ENCODE peak calls at places on chromosomes 3 and 15, in seven cellular contexts. I is stomach, S is breast epithelium, E is GM23338, A is upper lobe of left lung, D is transverse colon, F is endothelial cell of umbilical vein. G is an unnamed sample.

GRCh38 chr3:190444576-190445145 is 5.0 kb downstream of the TMEM207 start:
- DNase-seq in D (no peak), A (no peak), E (no peak), S (no peak), F (no peak), I (no peak), G (no peak)

GRCh38 chr15:95812491-95812890 is 518.0 kb upstream of the NR2F2 start:
- DNase-seq in F (peak), I (no peak), D (no peak), S (no peak), A (no peak), E (no peak), G (no peak)

GRCh38 chr3:56260262-56260661 is 208.0 kb downstream of the ERC2 start:
- DNase-seq in A (no peak), E (peak), I (no peak), F (no peak), D (no peak), S (no peak), G (no peak)

GRCh38 chr3:114651555-114651954 is 357.7 kb downstream of the TIGIT start:
- DNase-seq in S (no peak), E (no peak), D (no peak), F (no peak), I (no peak), A (no peak), G (no peak)

GRCh38 chr15:38069001-38069400 is 134.6 kb downstream of the TMCO5A start:
- DNase-seq in E (no peak), I (peak), D (peak), A (no peak), S (no peak), F (peak), G (peak)

GRCh38 chr3:21573291-21573690 is 177.7 kb downstream of the ZNF385D start:
- DNase-seq in A (no peak), I (no peak), S (no peak), F (no peak), D (no peak), E (no peak), G (no peak)

GRCh38 chr3:78839710-78840109 is 928.1 kb downstream of the ROBO1 start:
- DNase-seq in S (no peak), I (no peak), D (no peak), A (no peak), E (no peak), F (peak), G (no peak)

GRCh38 chr15:84598993-84599392 is 1.8 kb upstream of the ZSCAN2 start:
- DNase-seq in A (no peak), F (peak), S (no peak), E (peak), I (peak), D (peak), G (no peak)

GRCh38 chr15:101027273-101027901 is 108.2 kb downstream of the LRRK1 start:
- DNase-seq in F (no peak), A (peak), D (peak), S (no peak), E (no peak), I (peak), G (no peak)

GRCh38 chr15:28021281-28022039 is 77.7 kb downstream of the OCA2 start:
- DNase-seq in D (peak), I (no peak), S (no peak), A (no peak), E (peak), F (no peak), G (peak)

GRCh38 chr3:120172070-120172469 is 77.8 kb upstream of the GSK3B start:
- DNase-seq in F (no peak), D (no peak), A (no peak), I (no peak), E (no peak), S (no peak), G (no peak)

GRCh38 chr15:34609658-34610057 is 26.2 kb upstream of the GOLGA8B start:
- DNase-seq in E (no peak), F (peak), S (no peak), I (no peak), A (no peak), D (no peak), G (no peak)

DNA sequence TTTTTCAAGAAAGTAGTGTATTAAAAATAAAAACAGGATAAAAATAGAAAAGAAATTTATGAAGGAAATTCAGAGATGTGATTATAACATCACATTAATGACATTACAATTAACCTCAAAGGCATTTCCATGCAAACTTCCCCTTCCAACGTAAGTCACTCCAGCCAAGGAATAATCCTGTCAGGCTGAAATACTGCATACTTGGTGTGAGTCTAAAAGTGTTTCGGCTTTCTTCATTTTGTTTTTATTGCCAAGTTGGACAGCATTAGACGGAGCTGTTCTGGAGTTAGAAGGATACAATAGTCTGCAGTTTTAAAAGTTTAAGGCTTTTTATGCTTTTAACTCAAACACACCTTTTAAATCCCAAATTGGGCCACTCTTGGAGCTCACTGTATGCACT is 435.0 kb downstream of the MECOM start:
- DNase-seq in F (peak), I (no peak), D (no peak), A (no peak), E (no peak), S (no peak), G (no peak)
- TF ChIP-seq POLR2AphosphoS5 in F (no peak), I (no peak), D (no peak), A (no peak), E (no peak), S (no peak), G (no peak)

GRCh38 chr15:74041777-74042435 is 40.4 kb downstream of the GOLGA6A start:
- DNase-seq in E (no peak), F (no peak), D (no peak), A (no peak), S (no peak), I (no peak), G (no peak)

GRCh38 chr15:74040115-74040850 is 42.1 kb downstream of the GOLGA6A start:
- DNase-seq in E (no peak), I (no peak), D (peak), A (no peak), S (no peak), F (peak), G (no peak)

GRCh38 chr15:74042603-74043424 is 39.5 kb downstream of the GOLGA6A start:
- DNase-seq in E (no peak), F (no peak), A (no peak), D (no peak), S (no peak), I (no peak), G (no peak)

GRCh38 chr15:74039656-74040010 is 42.7 kb downstream of the GOLGA6A start:
- DNase-seq in A (no peak), S (no peak), E (no peak), I (no peak), F (no peak), D (no peak), G (no peak)

DNA sequence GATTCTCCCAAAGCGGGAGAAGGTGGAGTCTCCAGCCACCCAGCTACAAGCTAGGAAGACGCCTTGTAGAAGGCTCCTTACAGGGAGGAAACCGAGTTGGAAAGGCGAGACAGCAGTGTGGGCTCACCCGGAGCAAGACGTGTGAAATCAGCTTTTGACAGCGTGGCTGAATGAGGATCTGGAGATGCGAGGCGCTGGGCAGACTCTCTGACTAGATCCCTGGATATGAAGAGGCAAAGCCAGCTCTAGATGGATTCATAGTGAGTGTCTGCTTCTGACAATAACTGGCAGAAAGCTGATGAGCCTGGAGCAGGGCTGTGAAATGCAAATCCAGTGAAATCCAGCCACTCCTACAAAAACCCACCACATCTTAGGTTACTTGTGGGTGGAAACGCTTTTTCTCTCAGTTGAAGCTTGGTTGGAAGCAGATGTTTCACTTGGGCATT is 41.0 kb downstream of the GOLGA6A start:
- DNase-seq in A (no peak), D (no peak), E (no peak), S (no peak), I (no peak), F (no peak), G (no peak)
- H3K4me3 ChIP-seq in A (no peak), D (no peak), E (no peak), S (no peak), I (no peak), F (no peak), G (no peak)

GRCh38 chr3:49553690-49554634 is at the start of gene BSN:
- DNase-seq in I (peak), F (peak), S (peak), E (peak), D (peak), A (peak), G (peak)
- TF ChIP-seq POLR2AphosphoS5 in I (peak), F (no peak), S (no peak), E (peak), D (no peak), A (no peak), G (peak)

GRCh38 chr3:126258670-126259069 is 78.3 kb upstream of the ALDH1L1 start:
- DNase-seq in E (no peak), S (no peak), A (no peak), F (no peak), D (no peak), I (no peak), G (no peak)
- H3K4me3 ChIP-seq in E (no peak), S (no peak), A (no peak), F (no peak), D (no peak), I (no peak), G (no peak)

GRCh38 chr15:97759363-97759762 is 201.1 kb upstream of the ARRDC4 start:
- DNase-seq in S (no peak), F (peak), I (no peak), E (no peak), D (no peak), A (no peak), G (no peak)
- TF ChIP-seq POLR2AphosphoS5 in S (no peak), F (peak), I (no peak), E (no peak), D (no peak), A (no peak), G (no peak)

G was measured in SK-N-MC.